ENCODE peak calls at places on chromosomes 2 and 18, in four cellular contexts. One of them, this sample, is unnamed.
A peak's percentile ranks its signal among the peaks of the same experiment; 100 is the strongest.

GRCh38 chr2:83478037-83478436 is 981.0 kb downstream of the SUCLG1 start:
- DNase-seq in GM23338: no peak
- DNase-seq in SK-N-SH: no peak
- DNase-seq in endothelial cell of umbilical vein: no peak
- DNase-seq in this sample: no peak

GRCh38 chr2:65622499-65622898 is 190.1 kb upstream of the SPRED2 start:
- DNase-seq in GM23338: no peak
- DNase-seq in SK-N-SH: no peak
- DNase-seq in endothelial cell of umbilical vein: no peak
- DNase-seq in this sample: no peak

GRCh38 chr2:144707927-144708326 is 188.0 kb upstream of the ZEB2 start:
- DNase-seq in GM23338: no peak
- DNase-seq in SK-N-SH: no peak
- DNase-seq in endothelial cell of umbilical vein: no peak
- DNase-seq in this sample: no peak

GRCh38 chr2:46821600-46821999 is 94.0 kb downstream of the MCFD2 start:
- DNase-seq in GM23338: no peak
- DNase-seq in SK-N-SH: no peak
- DNase-seq in endothelial cell of umbilical vein: no peak
- DNase-seq in this sample: no peak

GRCh38 chr18:3330622-3331021 is 68.7 kb downstream of the MYL12B start:
- DNase-seq in GM23338: peak; percentile 61
- DNase-seq in SK-N-SH: no peak
- DNase-seq in endothelial cell of umbilical vein: no peak
- DNase-seq in this sample: no peak

GRCh38 chr2:206993964-206994363 is 54.6 kb downstream of the CPO start:
- DNase-seq in GM23338: no peak
- DNase-seq in SK-N-SH: no peak
- DNase-seq in endothelial cell of umbilical vein: no peak
- DNase-seq in this sample: no peak

GRCh38 chr2:150133623-150134022 is 353.8 kb downstream of the RND3 start:
- DNase-seq in GM23338: no peak
- DNase-seq in SK-N-SH: no peak
- DNase-seq in endothelial cell of umbilical vein: peak; percentile 97
- DNase-seq in this sample: no peak

GRCh38 chr18:24071029-24071428 is 56.5 kb downstream of the TTC39C start:
- DNase-seq in GM23338: no peak
- DNase-seq in SK-N-SH: no peak
- DNase-seq in endothelial cell of umbilical vein: no peak
- DNase-seq in this sample: no peak

GRCh38 chr2:71844967-71845366 is 302.7 kb downstream of the CYP26B1 start:
- DNase-seq in GM23338: no peak
- DNase-seq in SK-N-SH: no peak
- DNase-seq in endothelial cell of umbilical vein: no peak
- DNase-seq in this sample: no peak

GRCh38 chr2:54424555-54425163 is 31.5 kb upstream of the SPTBN1 start:
- DNase-seq in GM23338: no peak
- DNase-seq in SK-N-SH: no peak
- DNase-seq in endothelial cell of umbilical vein: no peak
- DNase-seq in this sample: no peak

GRCh38 chr18:13262839-13263691 is 44.5 kb downstream of the LDLRAD4 start:
- DNase-seq in GM23338: no peak
- DNase-seq in SK-N-SH: no peak
- DNase-seq in endothelial cell of umbilical vein: no peak
- DNase-seq in this sample: no peak

GRCh38 chr2:3942841-3943240 is 239.5 kb downstream of the DCDC2C start:
- DNase-seq in GM23338: no peak
- DNase-seq in SK-N-SH: no peak
- DNase-seq in endothelial cell of umbilical vein: no peak
- DNase-seq in this sample: no peak
- TF ChIP-seq POLR2AphosphoS5 in GM23338: no peak
- TF ChIP-seq POLR2AphosphoS5 in SK-N-SH: no peak
- TF ChIP-seq POLR2AphosphoS5 in endothelial cell of umbilical vein: no peak
- TF ChIP-seq POLR2AphosphoS5 in this sample: no peak

GRCh38 chr18:57502624-57503023 is 67.5 kb downstream of the ONECUT2 start:
- DNase-seq in GM23338: no peak
- DNase-seq in SK-N-SH: no peak
- DNase-seq in endothelial cell of umbilical vein: no peak
- DNase-seq in this sample: no peak

DNA sequence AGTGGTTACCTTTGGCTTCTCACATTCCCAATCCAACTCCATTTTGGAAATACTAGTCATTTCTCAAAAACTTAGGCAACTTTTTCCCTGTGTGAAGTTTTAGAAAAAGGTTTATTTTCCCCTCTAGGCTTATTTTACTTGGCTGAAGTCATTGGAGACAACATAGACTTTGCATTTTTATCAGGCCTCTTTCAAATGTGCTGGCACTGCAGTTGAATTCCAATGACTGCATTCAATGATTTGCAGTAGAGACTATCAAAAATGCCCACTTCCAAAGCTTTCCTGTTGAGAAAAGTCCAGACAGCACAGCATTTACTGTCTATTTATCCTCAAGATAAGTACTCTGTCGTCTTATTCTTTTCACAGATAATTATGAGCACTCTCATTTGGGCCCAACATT is 70.1 kb downstream of the ONECUT2 start:
- DNase-seq in GM23338: no peak
- DNase-seq in SK-N-SH: no peak
- DNase-seq in endothelial cell of umbilical vein: no peak
- DNase-seq in this sample: no peak
- TF ChIP-seq POLR2AphosphoS5 in GM23338: no peak
- TF ChIP-seq POLR2AphosphoS5 in SK-N-SH: no peak
- TF ChIP-seq POLR2AphosphoS5 in endothelial cell of umbilical vein: no peak
- TF ChIP-seq POLR2AphosphoS5 in this sample: no peak

DNA sequence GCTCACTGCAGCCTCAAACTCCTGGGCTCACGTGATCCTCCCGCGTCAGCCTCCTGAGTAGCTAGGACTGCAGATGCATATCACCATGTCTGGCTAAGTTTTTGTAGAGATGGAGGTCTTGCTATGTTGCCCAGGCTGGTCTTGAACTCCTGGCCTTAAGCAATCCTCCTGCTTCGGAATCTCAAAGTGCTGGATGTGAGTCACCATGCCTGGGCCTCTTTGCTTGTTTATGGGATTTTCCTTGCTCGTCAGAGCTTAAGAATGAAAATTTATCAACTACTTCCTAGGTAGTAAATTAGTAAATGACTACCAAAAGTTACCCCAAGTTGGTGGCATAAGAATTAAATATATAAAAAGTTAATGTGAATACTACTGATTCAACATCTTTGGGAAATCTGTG is 51.0 kb downstream of the ACTR3 start:
- DNase-seq in GM23338: no peak
- DNase-seq in SK-N-SH: no peak
- DNase-seq in endothelial cell of umbilical vein: no peak
- DNase-seq in this sample: no peak
- TF ChIP-seq POLR2AphosphoS5 in GM23338: no peak
- TF ChIP-seq POLR2AphosphoS5 in SK-N-SH: no peak
- TF ChIP-seq POLR2AphosphoS5 in endothelial cell of umbilical vein: no peak
- TF ChIP-seq POLR2AphosphoS5 in this sample: no peak

GRCh38 chr18:33154049-33154448 is 286.5 kb downstream of the CCDC178 start:
- DNase-seq in GM23338: no peak
- DNase-seq in SK-N-SH: no peak
- DNase-seq in endothelial cell of umbilical vein: no peak
- DNase-seq in this sample: no peak
- TF ChIP-seq POLR2AphosphoS5 in GM23338: no peak
- TF ChIP-seq POLR2AphosphoS5 in SK-N-SH: no peak
- TF ChIP-seq POLR2AphosphoS5 in endothelial cell of umbilical vein: no peak
- TF ChIP-seq POLR2AphosphoS5 in this sample: no peak

DNA sequence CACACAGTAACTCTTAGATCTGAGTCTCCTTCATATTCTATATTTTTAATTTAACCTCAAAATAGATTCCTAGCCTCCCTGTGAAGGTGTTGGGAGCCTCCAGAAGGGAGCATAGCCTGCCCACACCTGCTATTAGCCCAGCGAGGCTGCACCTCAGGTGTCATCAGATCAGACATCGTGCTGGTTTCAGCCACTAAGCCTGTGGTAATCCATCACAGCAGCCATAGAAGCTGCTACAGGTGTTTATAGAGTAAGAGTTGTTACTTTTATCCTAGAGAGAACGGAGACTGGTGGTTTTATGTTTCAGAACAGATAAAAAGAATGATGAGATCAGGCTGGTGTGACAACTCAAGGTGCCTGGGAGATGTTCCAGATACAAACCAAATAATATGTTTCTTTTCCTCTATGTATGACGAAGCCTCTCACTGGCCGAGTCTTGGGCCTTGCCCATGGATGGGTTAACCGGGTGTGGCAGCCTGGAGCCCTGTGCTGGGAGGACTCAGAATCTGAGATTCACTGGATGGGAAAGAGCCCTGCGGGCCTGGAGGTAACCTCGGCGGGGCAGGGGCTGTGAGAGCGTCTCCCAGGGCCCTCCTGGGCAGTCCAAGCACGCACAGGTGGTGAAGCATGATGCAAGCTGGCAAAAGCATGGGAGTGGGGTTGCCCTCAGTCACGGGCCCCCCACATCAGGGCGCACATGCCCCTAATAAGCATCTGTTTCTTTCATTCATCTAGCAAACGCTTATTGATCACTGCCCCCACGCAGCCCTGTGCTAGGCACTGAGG is 73.7 kb downstream of the MRPS9 start:
- DNase-seq in GM23338: no peak
- DNase-seq in SK-N-SH: no peak
- DNase-seq in endothelial cell of umbilical vein: no peak
- DNase-seq in this sample: no peak
- TF ChIP-seq POLR2AphosphoS5 in GM23338: no peak
- TF ChIP-seq POLR2AphosphoS5 in SK-N-SH: no peak
- TF ChIP-seq POLR2AphosphoS5 in endothelial cell of umbilical vein: no peak
- TF ChIP-seq POLR2AphosphoS5 in this sample: no peak